ENCODE peak calls at places on chromosomes 4 and X, in ten cellular contexts. L is thyroid gland; A is iris pigment epithelial cell; S is effector CD4-positive, alpha-beta T cell; Y is neuronal stem cell; W is ELR; F is amniotic stem cell; B is SW480; G is H9; R is NCI-H1436. Q is an unnamed sample.

GRCh38 chr4:5821665-5822358 is 71.1 kb downstream of the CRMP1 start:
- DNase-seq in R (no peak), G (peak), L (no peak), F (no peak), B (no peak), S (no peak), W (peak), A (no peak), Y (peak), Q (peak)

GRCh38 chr4:119300072-119300387 is 21.9 kb downstream of the FABP2 start:
- DNase-seq in Y (no peak), G (no peak), R (no peak), L (peak), F (no peak), A (peak), S (peak), B (peak), W (peak), Q (peak)

GRCh38 chrX:113275769-113276168 is 435.1 kb upstream of the AMOT start:
- DNase-seq in R (no peak), W (no peak), L (no peak), F (no peak), Y (no peak), G (no peak), S (no peak), B (no peak), A (no peak), Q (no peak)

GRCh38 chr4:89100853-89101252 is 10.5 kb upstream of the TIGD2 start:
- DNase-seq in G (no peak), B (no peak), R (no peak), L (no peak), Y (no peak), S (no peak), F (no peak), A (no peak), W (no peak), Q (no peak)

GRCh38 chr4:3253808-3254207 is 4.8 kb downstream of the MSANTD1 start:
- DNase-seq in R (no peak), Y (no peak), G (peak), L (no peak), W (no peak), F (no peak), A (no peak), B (no peak), S (no peak), Q (peak)

GRCh38 chr4:4339504-4340085 is 47.3 kb upstream of the NSG1 start:
- DNase-seq in F (no peak), S (no peak), W (no peak), L (no peak), G (no peak), R (no peak), Y (no peak), B (no peak), A (peak), Q (no peak)

GRCh38 chr4:86547140-86547539 is 47.0 kb upstream of the PTPN13 start:
- DNase-seq in L (no peak), Y (no peak), B (no peak), A (no peak), G (no peak), S (no peak), W (no peak), F (no peak), R (no peak), Q (no peak)

GRCh38 chr4:69743476-69744156 is 16.8 kb downstream of the SULT1B1 start:
- DNase-seq in B (no peak), G (no peak), L (no peak), Y (no peak), R (no peak), W (no peak), S (no peak), A (no peak), F (no peak), Q (no peak)

GRCh38 chr4:60847614-60848013 is 352.5 kb upstream of the ADGRL3 start:
- DNase-seq in B (peak), L (no peak), W (no peak), Y (no peak), F (no peak), S (no peak), G (no peak), R (no peak), A (no peak), Q (no peak)

GRCh38 chr4:180960758-180961401 is 1282.3 kb upstream of the TENM3 start:
- DNase-seq in S (no peak), L (no peak), F (no peak), G (no peak), B (no peak), A (no peak), W (peak), Y (peak), R (no peak), Q (no peak)

GRCh38 chrX:149021164-149021563 is 483.9 kb downstream of the IDS start:
- DNase-seq in F (no peak), W (no peak), R (no peak), Y (no peak), B (no peak), G (no peak), L (no peak), S (no peak), A (no peak), Q (no peak)

GRCh38 chrX:8083276-8083675 is 87.8 kb downstream of the VCX2 start:
- DNase-seq in W (no peak), G (no peak), B (no peak), F (no peak), L (no peak), R (no peak), A (no peak), Y (no peak), S (no peak), Q (no peak)

GRCh38 chrX:39734174-39734776 is 363.5 kb downstream of the BCOR start:
- DNase-seq in S (no peak), B (no peak), G (no peak), R (no peak), W (no peak), A (no peak), Y (no peak), L (peak), F (no peak), Q (no peak)

GRCh38 chr4:87975466-87975865 is at the start of gene SPP1:
- DNase-seq in B (peak), Y (peak), R (no peak), A (peak), W (peak), S (no peak), G (peak), F (no peak), L (no peak), Q (peak)

GRCh38 chr4:42339935-42340406 is 57.3 kb upstream of the SHISA3 start:
- DNase-seq in L (peak), Y (no peak), S (no peak), W (peak), R (no peak), G (no peak), A (peak), F (no peak), B (no peak), Q (peak)

GRCh38 chr4:101252721-101253120 is 94.6 kb downstream of the PPP3CA start:
- DNase-seq in W (peak), R (no peak), S (no peak), F (no peak), A (peak), G (no peak), Y (no peak), L (no peak), B (no peak), Q (no peak)

GRCh38 chrX:136447968-136448367 is 39.8 kb upstream of the BRS3 start:
- DNase-seq in G (no peak), L (no peak), F (no peak), W (no peak), Y (no peak), A (no peak), R (no peak), S (no peak), B (no peak), Q (no peak)

GRCh38 chrX:30156880-30157560 is 58.3 kb upstream of the MAGEB2 start:
- DNase-seq in S (no peak), F (no peak), A (no peak), R (no peak), L (no peak), G (no peak), B (no peak), W (no peak), Y (no peak), Q (no peak)

GRCh38 chr4:95086532-95086931 is 328.8 kb downstream of the BMPR1B start:
- DNase-seq in S (no peak), L (no peak), B (peak), Y (no peak), W (no peak), R (no peak), A (no peak), G (no peak), F (no peak), Q (no peak)

Q was measured in WTC11.